ENCODE peak calls at places on chromosome 17, in five cellular contexts. One of them, this sample, is unnamed.
A peak's percentile ranks its signal among the peaks of the same experiment; 100 is the strongest.

GRCh38 chr17:297758-298157 is 54.8 kb downstream of the RPH3AL start:
- DNase-seq in HFFc6: no peak
- DNase-seq in PC-3: no peak
- DNase-seq in GM10248: no peak
- DNase-seq in sigmoid colon: peak; percentile 63
- DNase-seq in this sample: no peak

GRCh38 chr17:14047591-14047990 is 21.7 kb upstream of the COX10 start:
- DNase-seq in sigmoid colon: no peak
- DNase-seq in HFFc6: no peak
- DNase-seq in GM10248: no peak
- DNase-seq in PC-3: no peak
- DNase-seq in this sample: no peak

GRCh38 chr17:78960945-78961344 is 18.8 kb downstream of the LGALS3BP start:
- DNase-seq in GM10248: no peak
- DNase-seq in HFFc6: no peak
- DNase-seq in PC-3: no peak
- DNase-seq in sigmoid colon: no peak
- DNase-seq in this sample: no peak

GRCh38 chr17:73292031-73292531 is 19.7 kb downstream of the CDC42EP4 start:
- DNase-seq in HFFc6: peak; percentile 82
- DNase-seq in PC-3: peak; percentile 95
- DNase-seq in sigmoid colon: peak; percentile 87
- DNase-seq in GM10248: no peak
- DNase-seq in this sample: no peak

GRCh38 chr17:31537558-31537957 is 146.1 kb downstream of the RAB11FIP4 start:
- DNase-seq in sigmoid colon: no peak
- DNase-seq in GM10248: no peak
- DNase-seq in HFFc6: no peak
- DNase-seq in PC-3: no peak
- DNase-seq in this sample: no peak

GRCh38 chr17:1829579-1830257 is at the start of the genes RPA1 and SMYD4:
- DNase-seq in HFFc6: peak; percentile 76
- DNase-seq in GM10248: peak; percentile 97
- DNase-seq in PC-3: peak; percentile 90
- DNase-seq in sigmoid colon: peak; percentile 94
- DNase-seq in this sample: peak; percentile 94

GRCh38 chr17:64491034-64491860 is 5.6 kb downstream of the POLG2 start:
- DNase-seq in HFFc6: no peak
- DNase-seq in sigmoid colon: no peak
- DNase-seq in PC-3: peak; percentile 67
- DNase-seq in GM10248: no peak
- DNase-seq in this sample: no peak

GRCh38 chr17:49995055-49995738 is at the start of gene DLX3:
- DNase-seq in HFFc6: peak; percentile 55
- DNase-seq in GM10248: no peak
- DNase-seq in PC-3: peak; percentile 91
- DNase-seq in sigmoid colon: peak; percentile 86
- DNase-seq in this sample: no peak

GRCh38 chr17:47210105-47210504 is 957 bp downstream of the MYL4 start:
- DNase-seq in HFFc6: no peak
- DNase-seq in PC-3: no peak
- DNase-seq in GM10248: no peak
- DNase-seq in sigmoid colon: no peak
- DNase-seq in this sample: no peak

GRCh38 chr17:47703191-47703591 is 9.2 kb downstream of the TBKBP1 start:
- DNase-seq in sigmoid colon: peak; percentile 55
- DNase-seq in PC-3: no peak
- DNase-seq in GM10248: peak; percentile 64
- DNase-seq in HFFc6: no peak
- DNase-seq in this sample: no peak

GRCh38 chr17:17403899-17404576 is 72.8 kb upstream of the MED9 start:
- DNase-seq in sigmoid colon: no peak
- DNase-seq in HFFc6: no peak
- DNase-seq in GM10248: no peak
- DNase-seq in PC-3: no peak
- DNase-seq in this sample: peak; percentile 30

GRCh38 chr17:78933025-78933958 is 8.1 kb upstream of the TIMP2 start:
- DNase-seq in GM10248: peak; percentile 50
- DNase-seq in HFFc6: peak; percentile 96
- DNase-seq in sigmoid colon: peak; percentile 88
- DNase-seq in PC-3: peak; percentile 98
- DNase-seq in this sample: no peak

GRCh38 chr17:78868391-78868790 is 27.8 kb upstream of the USP36 start:
- DNase-seq in HFFc6: peak; percentile 73
- DNase-seq in sigmoid colon: no peak
- DNase-seq in PC-3: no peak
- DNase-seq in GM10248: no peak
- DNase-seq in this sample: no peak

GRCh38 chr17:29241015-29241963 is 5.4 kb upstream of the CRYBA1 start:
- DNase-seq in sigmoid colon: no peak
- DNase-seq in HFFc6: peak; percentile 98
- DNase-seq in GM10248: no peak
- DNase-seq in PC-3: peak; percentile 87
- DNase-seq in this sample: no peak

GRCh38 chr17:67353929-67354557 is 12.3 kb downstream of the PSMD12 start:
- DNase-seq in sigmoid colon: no peak
- DNase-seq in HFFc6: no peak
- DNase-seq in GM10248: no peak
- DNase-seq in PC-3: no peak
- DNase-seq in this sample: no peak

GRCh38 chr17:70865993-70866804 is 696.9 kb downstream of the KCNJ2 start:
- DNase-seq in GM10248: no peak
- DNase-seq in HFFc6: no peak
- DNase-seq in sigmoid colon: no peak
- DNase-seq in PC-3: no peak
- DNase-seq in this sample: no peak

GRCh38 chr17:50394711-50395110 is 2.6 kb downstream of the LRRC59 start:
- DNase-seq in GM10248: no peak
- DNase-seq in sigmoid colon: no peak
- DNase-seq in HFFc6: no peak
- DNase-seq in PC-3: peak; percentile 64
- DNase-seq in this sample: no peak

GRCh38 chr17:50211249-50212120 is 10.1 kb upstream of the COL1A1 start:
- DNase-seq in HFFc6: peak; percentile 67
- DNase-seq in sigmoid colon: peak; percentile 76
- DNase-seq in GM10248: no peak
- DNase-seq in PC-3: no peak
- DNase-seq in this sample: no peak

GRCh38 chr17:10226930-10227695 is 28.7 kb upstream of the GAS7 start:
- DNase-seq in sigmoid colon: no peak
- DNase-seq in GM10248: peak; percentile 82
- DNase-seq in HFFc6: no peak
- DNase-seq in PC-3: peak; percentile 31
- DNase-seq in this sample: peak; percentile 57

GRCh38 chr17:50205931-50206505 is 4.6 kb upstream of the COL1A1 start:
- DNase-seq in sigmoid colon: peak; percentile 60
- DNase-seq in GM10248: no peak
- DNase-seq in HFFc6: no peak
- DNase-seq in PC-3: no peak
- DNase-seq in this sample: no peak

GRCh38 chr17:80422276-80422675 is 7.3 kb downstream of the ENDOV start:
- DNase-seq in sigmoid colon: peak; percentile 58
- DNase-seq in HFFc6: no peak
- DNase-seq in PC-3: no peak
- DNase-seq in GM10248: no peak
- DNase-seq in this sample: no peak

GRCh38 chr17:49996495-49997255 is 1.7 kb upstream of the DLX3 start:
- DNase-seq in sigmoid colon: no peak
- DNase-seq in GM10248: peak; percentile 80
- DNase-seq in PC-3: peak; percentile 78
- DNase-seq in HFFc6: no peak
- DNase-seq in this sample: peak; percentile 76

GRCh38 chr17:50841949-50842354 is 6.6 kb downstream of the WFIKKN2 start:
- DNase-seq in GM10248: peak; percentile 84
- DNase-seq in sigmoid colon: no peak
- DNase-seq in HFFc6: peak; percentile 60
- DNase-seq in PC-3: peak; percentile 88
- DNase-seq in this sample: no peak

GRCh38 chr17:11787074-11787473 is 188.8 kb downstream of the DNAH9 start:
- DNase-seq in sigmoid colon: no peak
- DNase-seq in HFFc6: no peak
- DNase-seq in PC-3: no peak
- DNase-seq in GM10248: no peak
- DNase-seq in this sample: no peak

GRCh38 chr17:2563061-2563460 is 30.4 kb upstream of the PAFAH1B1 start:
- DNase-seq in sigmoid colon: no peak
- DNase-seq in HFFc6: no peak
- DNase-seq in PC-3: no peak
- DNase-seq in GM10248: no peak
- DNase-seq in this sample: no peak

GRCh38 chr17:1511290-1511689 is 5.1 kb downstream of the INPP5K start:
- DNase-seq in PC-3: no peak
- DNase-seq in sigmoid colon: peak; percentile 77
- DNase-seq in HFFc6: no peak
- DNase-seq in GM10248: no peak
- DNase-seq in this sample: no peak

GRCh38 chr17:73393381-73393780 is 81.6 kb upstream of the CDC42EP4 start:
- DNase-seq in HFFc6: no peak
- DNase-seq in sigmoid colon: no peak
- DNase-seq in PC-3: no peak
- DNase-seq in GM10248: no peak
- DNase-seq in this sample: no peak

GRCh38 chr17:49402706-49403105 is 12.0 kb downstream of the PHB1 start:
- DNase-seq in GM10248: no peak
- DNase-seq in sigmoid colon: peak; percentile 50
- DNase-seq in HFFc6: no peak
- DNase-seq in PC-3: no peak
- DNase-seq in this sample: no peak

GRCh38 chr17:82103588-82104451 is 5.8 kb upstream of the FASN start:
- DNase-seq in HFFc6: no peak
- DNase-seq in PC-3: peak; percentile 60
- DNase-seq in sigmoid colon: peak; percentile 91
- DNase-seq in GM10248: no peak
- DNase-seq in this sample: no peak

GRCh38 chr17:17970699-17971430 is 1.3 kb downstream of the TOM1L2 start:
- DNase-seq in sigmoid colon: no peak
- DNase-seq in PC-3: peak; percentile 87
- DNase-seq in GM10248: no peak
- DNase-seq in HFFc6: peak; percentile 35
- DNase-seq in this sample: no peak

GRCh38 chr17:60845012-60845411 is 167.4 kb downstream of the BCAS3 start:
- DNase-seq in sigmoid colon: no peak
- DNase-seq in HFFc6: no peak
- DNase-seq in PC-3: no peak
- DNase-seq in GM10248: no peak
- DNase-seq in this sample: no peak

GRCh38 chr17:4573682-4574081 is 10.6 kb upstream of the SMTNL2 start:
- DNase-seq in PC-3: no peak
- DNase-seq in sigmoid colon: no peak
- DNase-seq in HFFc6: no peak
- DNase-seq in GM10248: peak; percentile 66
- DNase-seq in this sample: no peak

GRCh38 chr17:65194670-65195334 is 57.6 kb downstream of the RGS9 start:
- DNase-seq in PC-3: no peak
- DNase-seq in sigmoid colon: no peak
- DNase-seq in HFFc6: no peak
- DNase-seq in GM10248: no peak
- DNase-seq in this sample: no peak

GRCh38 chr17:557371-557770 is 157.3 kb downstream of the VPS53 start:
- DNase-seq in PC-3: no peak
- DNase-seq in sigmoid colon: no peak
- DNase-seq in HFFc6: peak; percentile 37
- DNase-seq in GM10248: no peak
- DNase-seq in this sample: no peak

GRCh38 chr17:2564876-2565275 is 28.6 kb upstream of the PAFAH1B1 start:
- DNase-seq in sigmoid colon: no peak
- DNase-seq in HFFc6: no peak
- DNase-seq in GM10248: no peak
- DNase-seq in PC-3: peak; percentile 69
- DNase-seq in this sample: no peak

DNA sequence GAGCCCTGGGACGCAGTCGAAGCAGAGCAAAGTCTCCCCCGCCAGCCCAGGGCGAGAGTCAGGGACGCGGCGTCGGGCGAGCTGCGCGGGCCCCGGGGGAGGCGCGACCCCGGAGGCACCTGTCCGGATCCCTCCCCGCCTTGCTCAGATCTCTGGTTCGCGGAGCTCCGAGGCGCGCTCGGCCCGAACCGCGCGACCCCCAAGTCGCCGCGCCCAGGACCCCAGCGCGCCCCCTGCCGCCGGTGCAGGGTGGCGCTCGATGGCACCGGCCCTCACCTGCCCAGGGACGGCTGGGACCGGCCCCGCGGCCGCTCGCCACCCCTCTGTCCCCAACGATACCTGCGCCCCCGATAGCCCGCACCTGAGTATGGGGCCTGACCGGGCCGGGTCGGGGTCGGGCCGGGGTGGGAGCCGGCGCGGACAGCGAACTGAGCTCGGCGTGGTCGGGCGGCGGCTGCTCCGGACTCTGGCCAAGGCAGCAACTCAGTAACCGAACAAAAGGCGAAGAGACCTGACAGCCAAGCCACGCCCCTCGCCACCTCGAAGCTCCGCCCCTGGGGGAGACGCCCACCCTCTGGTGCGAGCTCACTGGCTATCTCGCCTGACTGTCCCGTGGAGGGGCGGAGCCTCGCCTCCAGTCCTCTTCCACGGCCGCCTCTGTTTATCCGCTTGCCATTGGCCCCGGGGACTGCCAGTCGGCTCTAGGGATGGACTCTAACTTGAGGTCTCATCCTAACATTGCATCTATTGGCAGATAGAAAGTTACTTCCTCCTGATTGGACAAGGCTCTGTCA is at the start of gene JUP:
- DNase-seq in HFFc6: peak; percentile 98
- DNase-seq in PC-3: peak; percentile 98
- DNase-seq in sigmoid colon: peak; percentile 99
- DNase-seq in GM10248: peak; percentile 95
- DNase-seq in this sample: peak; percentile 98
- TF ChIP-seq CTCF in HFFc6: peak; percentile 77
- TF ChIP-seq CTCF in PC-3: peak; percentile 60
- TF ChIP-seq CTCF in sigmoid colon: peak; percentile 40
- TF ChIP-seq CTCF in GM10248: peak; percentile 46
- TF ChIP-seq CTCF in this sample: no peak

GRCh38 chr17:20085283-20085875 is 76.2 kb downstream of the SPECC1 start:
- DNase-seq in PC-3: no peak
- DNase-seq in HFFc6: no peak
- DNase-seq in sigmoid colon: no peak
- DNase-seq in GM10248: no peak
- DNase-seq in this sample: no peak
- TF ChIP-seq CTCF in PC-3: no peak
- TF ChIP-seq CTCF in HFFc6: no peak
- TF ChIP-seq CTCF in sigmoid colon: no peak
- TF ChIP-seq CTCF in GM10248: no peak
- TF ChIP-seq CTCF in this sample: no peak

GRCh38 chr17:77400445-77400870 is 259.7 kb downstream of the SEC14L1 start:
- DNase-seq in HFFc6: no peak
- DNase-seq in sigmoid colon: no peak
- DNase-seq in GM10248: peak; percentile 82
- DNase-seq in PC-3: no peak
- DNase-seq in this sample: peak; percentile 69
- TF ChIP-seq CTCF in HFFc6: peak; percentile 63
- TF ChIP-seq CTCF in sigmoid colon: peak; percentile 46
- TF ChIP-seq CTCF in GM10248: peak; percentile 78
- TF ChIP-seq CTCF in PC-3: peak; percentile 63
- TF ChIP-seq CTCF in this sample: no peak

DNA sequence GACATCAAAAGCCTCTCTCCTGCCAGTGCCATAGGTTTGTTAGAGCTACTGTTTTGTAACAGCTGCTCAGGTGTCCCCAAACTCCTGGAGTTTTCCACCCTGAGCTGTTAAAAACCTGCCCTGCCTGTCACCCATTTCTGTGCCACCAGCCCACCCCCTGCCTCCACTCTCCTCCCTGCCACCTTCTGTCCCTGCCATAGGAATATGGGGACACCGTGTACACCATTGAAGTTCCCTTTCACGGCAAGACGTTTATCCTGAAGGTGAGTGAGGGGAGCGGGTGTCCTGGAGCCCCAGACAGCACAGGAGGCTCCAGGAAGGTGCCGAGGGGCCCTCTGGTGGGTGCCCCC is 5.2 kb upstream of the TCAP start:
- DNase-seq in sigmoid colon: no peak
- DNase-seq in HFFc6: no peak
- DNase-seq in GM10248: no peak
- DNase-seq in PC-3: no peak
- DNase-seq in this sample: no peak
- TF ChIP-seq CTCF in sigmoid colon: no peak
- TF ChIP-seq CTCF in HFFc6: no peak
- TF ChIP-seq CTCF in GM10248: no peak
- TF ChIP-seq CTCF in PC-3: no peak
- TF ChIP-seq CTCF in this sample: no peak